ENCODE peak calls at places on chromosome 16, in eight cellular contexts. Y, R, X, B, F, T, M and G are unnamed samples.

GRCh38 chr16:66603537-66604375 is 748 bp upstream of the CMTM3 start:
- DNase-seq in X (peak), M (no peak), T (peak), R (peak), Y (no peak), B (peak), F (no peak), G (peak)

GRCh38 chr16:739560-740458 is 988 bp downstream of the CIAO3 start:
- DNase-seq in R (no peak), T (no peak), B (peak), F (no peak), Y (no peak), X (no peak), M (no peak), G (no peak)

GRCh38 chr16:22763655-22764054 is 50.3 kb upstream of the HS3ST2 start:
- DNase-seq in B (no peak), R (no peak), M (no peak), F (no peak), Y (no peak), T (no peak), X (no peak), G (no peak)

GRCh38 chr16:80716564-80717139 is 87.7 kb downstream of the CDYL2 start:
- DNase-seq in Y (no peak), T (no peak), X (no peak), F (no peak), R (no peak), M (no peak), B (no peak), G (no peak)

GRCh38 chr16:56795011-56795410 is 65.1 kb downstream of the NUP93 start:
- DNase-seq in F (no peak), X (no peak), T (no peak), B (no peak), R (no peak), Y (no peak), M (no peak), G (no peak)

GRCh38 chr16:83930730-83931500 is 22.1 kb upstream of the OSGIN1 start:
- DNase-seq in R (no peak), B (peak), M (no peak), Y (no peak), T (no peak), F (no peak), X (no peak), G (no peak)

GRCh38 chr16:79599837-79600635 is 501 bp downstream of the MAF start:
- DNase-seq in M (no peak), Y (peak), R (peak), B (peak), T (no peak), X (peak), F (no peak), G (peak)

GRCh38 chr16:26983426-26983825 is 83.3 kb upstream of the C16orf82 start:
- DNase-seq in F (no peak), Y (no peak), B (no peak), T (peak), X (no peak), M (no peak), R (peak), G (no peak)

GRCh38 chr16:67311607-67312449 is 14.7 kb downstream of the KCTD19 start:
- DNase-seq in T (peak), R (peak), Y (peak), F (peak), B (no peak), M (peak), X (no peak), G (no peak)

GRCh38 chr16:84056933-84057332 is 14.3 kb upstream of the SLC38A8 start:
- DNase-seq in M (no peak), B (no peak), Y (no peak), F (no peak), R (no peak), T (no peak), X (peak), G (no peak)

GRCh38 chr16:66081967-66082366 is 284.5 kb upstream of the CDH5 start:
- DNase-seq in M (peak), X (no peak), T (peak), B (no peak), R (peak), F (no peak), Y (peak), G (no peak)

GRCh38 chr16:83054302-83054701 is 427.5 kb downstream of the CDH13 start:
- DNase-seq in R (no peak), Y (no peak), T (no peak), M (no peak), F (no peak), X (no peak), B (no peak), G (no peak)

DNA sequence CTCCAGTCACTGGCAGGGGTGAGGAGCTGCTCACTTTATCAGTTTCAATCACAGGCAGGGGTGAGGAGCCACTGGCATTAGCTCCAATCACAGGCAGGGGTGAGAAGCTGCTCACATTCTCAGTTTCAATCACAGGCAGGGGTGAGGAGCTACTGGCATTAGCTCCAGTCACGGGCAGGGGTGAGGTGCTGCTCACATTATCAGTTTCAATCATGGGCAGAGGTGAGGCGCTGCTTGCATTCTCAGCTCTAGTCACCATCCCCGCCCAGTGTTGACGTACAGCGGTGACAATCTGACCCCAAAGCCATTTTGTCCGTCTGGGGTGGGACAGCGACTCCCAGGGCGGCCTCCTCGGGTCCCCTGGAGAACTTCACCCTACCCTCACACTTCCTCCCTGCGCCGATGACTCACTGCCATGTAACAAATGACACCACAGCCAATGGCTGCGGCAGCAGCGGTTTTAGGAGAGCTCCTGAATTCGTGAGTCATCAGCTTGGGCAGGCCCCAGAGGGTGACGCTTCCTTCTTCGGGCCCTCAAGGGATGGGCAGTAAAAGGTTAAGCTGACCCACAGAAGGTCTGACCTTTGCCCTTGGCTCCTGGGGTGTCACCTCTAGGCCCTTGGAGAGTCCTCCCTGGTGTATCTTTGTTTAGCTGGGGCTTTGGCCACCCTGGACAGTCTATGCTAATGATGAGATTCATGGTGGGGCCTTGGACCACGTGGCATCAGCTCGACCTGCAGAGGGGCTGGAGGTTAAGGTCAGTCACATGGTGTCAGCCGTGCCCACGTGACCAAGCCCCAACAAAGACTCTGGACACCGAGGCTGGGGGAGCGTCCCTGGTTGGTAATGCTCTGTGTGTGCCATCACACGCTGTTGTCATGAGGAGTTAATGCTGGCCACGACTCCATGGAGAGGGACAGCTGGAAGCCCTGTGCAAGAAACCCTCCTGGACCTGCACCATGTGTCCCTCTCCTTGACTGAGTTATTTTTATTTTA is 171.7 kb downstream of the C16orf95 start:
- DNase-seq in T (peak), F (peak), M (peak), R (peak), Y (peak), X (no peak), B (no peak), G (no peak)
- TF ChIP-seq CTCF in T (no peak), F (peak), M (no peak), R (no peak), Y (no peak), X (no peak), B (no peak), G (no peak)

GRCh38 chr16:75555213-75555706 is 792 bp downstream of the TMEM231 start:
- DNase-seq in M (peak), T (peak), B (peak), Y (peak), F (peak), X (no peak), R (peak), G (peak)

GRCh38 chr16:75552951-75553350 is 3.1 kb downstream of the TMEM231 start:
- DNase-seq in F (no peak), M (no peak), X (no peak), R (no peak), T (no peak), Y (no peak), B (no peak), G (no peak)

GRCh38 chr16:75555707-75556512 is at the start of gene TMEM231:
- DNase-seq in B (peak), M (peak), Y (peak), F (peak), T (peak), R (peak), X (peak), G (peak)

GRCh38 chr16:75546293-75546692 is 9.8 kb downstream of the TMEM231 start:
- DNase-seq in Y (no peak), F (no peak), X (no peak), B (no peak), M (no peak), T (no peak), R (no peak), G (no peak)

GRCh38 chr16:75550211-75550662 is 5.8 kb downstream of the TMEM231 start:
- DNase-seq in M (no peak), X (no peak), B (no peak), Y (no peak), T (no peak), F (peak), R (peak), G (no peak)
- TF ChIP-seq CTCF in M (peak), X (no peak), B (peak), Y (no peak), T (peak), F (peak), R (peak), G (no peak)

DNA sequence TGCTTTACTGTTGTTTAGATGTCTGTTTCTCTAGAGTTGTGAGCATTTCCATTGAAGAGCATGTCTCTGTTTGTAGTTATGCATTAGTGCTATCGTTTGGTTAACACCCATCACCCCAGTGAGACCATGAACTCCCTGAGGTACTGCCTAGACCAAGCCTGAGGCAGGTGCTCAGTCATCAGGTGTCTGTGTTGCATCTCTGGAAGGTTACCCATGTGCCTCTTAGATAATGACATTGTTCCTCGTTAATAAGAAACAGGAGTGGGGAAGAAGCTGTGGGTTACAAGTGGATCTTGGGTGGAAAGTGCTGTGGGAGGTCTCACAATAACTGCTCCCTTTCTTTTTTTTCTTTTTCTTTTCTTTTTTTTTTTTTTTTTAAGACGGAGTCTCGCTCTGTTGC is 18.3 kb downstream of the DNAJA3 start:
- DNase-seq in T (no peak), M (no peak), R (no peak), F (no peak), X (no peak), Y (no peak), B (no peak), G (no peak)
- TF ChIP-seq CTCF in T (no peak), M (no peak), R (no peak), F (no peak), X (no peak), Y (no peak), B (no peak), G (no peak)

GRCh38 chr16:49378238-49378637 is 4.6 kb downstream of the C16orf78 start:
- DNase-seq in R (no peak), F (no peak), X (no peak), T (no peak), M (no peak), B (no peak), Y (no peak), G (no peak)

GRCh38 chr16:49378816-49379215 is 5.2 kb downstream of the C16orf78 start:
- DNase-seq in B (no peak), F (no peak), X (no peak), Y (no peak), M (no peak), R (no peak), T (no peak), G (no peak)

GRCh38 chr16:49377196-49377755 is 3.7 kb downstream of the C16orf78 start:
- DNase-seq in X (no peak), F (no peak), R (no peak), Y (no peak), B (no peak), M (no peak), T (no peak), G (no peak)

DNA sequence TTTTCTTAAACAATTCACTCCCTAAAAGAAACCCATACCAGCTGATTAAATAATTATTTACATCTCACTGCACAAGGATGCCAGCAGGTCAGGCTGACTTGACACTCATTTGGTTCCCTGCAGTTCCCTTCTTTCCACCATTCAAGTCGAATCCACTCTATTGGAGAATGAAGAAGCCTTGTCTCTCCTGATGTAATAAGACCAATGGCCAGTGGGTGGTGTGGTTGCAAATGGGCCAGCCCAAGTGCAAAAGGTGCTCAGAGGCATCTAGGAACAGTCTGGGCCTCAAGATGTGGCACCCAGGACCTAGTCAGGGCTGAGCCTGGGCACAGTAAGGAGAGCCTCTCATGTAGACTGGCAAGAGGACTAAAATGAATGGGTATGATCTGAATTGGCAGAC is 9.3 kb downstream of the C16orf78 start:
- DNase-seq in Y (no peak), R (no peak), B (no peak), F (no peak), X (no peak), T (no peak), M (no peak), G (no peak)
- TF ChIP-seq CTCF in Y (no peak), R (peak), B (no peak), F (no peak), X (no peak), T (no peak), M (no peak), G (no peak)

GRCh38 chr16:10206215-10206614 is 24.0 kb upstream of the GRIN2A start:
- DNase-seq in Y (peak), M (no peak), R (no peak), F (no peak), T (no peak), X (no peak), B (no peak), G (no peak)
- TF ChIP-seq CTCF in Y (no peak), M (no peak), R (no peak), F (no peak), T (no peak), X (no peak), B (no peak), G (no peak)

DNA sequence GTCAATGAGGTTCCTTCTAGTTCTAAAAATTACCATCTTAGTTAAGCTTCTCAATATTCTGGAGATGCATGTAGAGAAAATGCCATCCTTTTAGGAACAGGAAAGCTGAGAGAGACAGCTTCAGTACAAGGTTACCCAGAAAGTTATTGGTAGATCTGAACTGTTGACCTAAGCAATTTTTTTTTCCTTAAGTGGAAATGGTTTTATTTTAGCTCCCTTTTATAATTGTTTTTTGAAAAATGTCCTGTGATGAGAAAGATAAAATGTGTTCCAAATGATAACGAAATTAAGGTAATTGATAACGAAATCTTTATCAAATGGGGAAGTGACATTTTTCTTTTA is 8.2 kb downstream of the PSMD7 start:
- DNase-seq in T (no peak), Y (no peak), B (no peak), X (no peak), F (no peak), R (no peak), M (no peak), G (no peak)
- TF ChIP-seq CTCF in T (no peak), Y (no peak), B (no peak), X (no peak), F (no peak), R (no peak), M (no peak), G (no peak)

DNA sequence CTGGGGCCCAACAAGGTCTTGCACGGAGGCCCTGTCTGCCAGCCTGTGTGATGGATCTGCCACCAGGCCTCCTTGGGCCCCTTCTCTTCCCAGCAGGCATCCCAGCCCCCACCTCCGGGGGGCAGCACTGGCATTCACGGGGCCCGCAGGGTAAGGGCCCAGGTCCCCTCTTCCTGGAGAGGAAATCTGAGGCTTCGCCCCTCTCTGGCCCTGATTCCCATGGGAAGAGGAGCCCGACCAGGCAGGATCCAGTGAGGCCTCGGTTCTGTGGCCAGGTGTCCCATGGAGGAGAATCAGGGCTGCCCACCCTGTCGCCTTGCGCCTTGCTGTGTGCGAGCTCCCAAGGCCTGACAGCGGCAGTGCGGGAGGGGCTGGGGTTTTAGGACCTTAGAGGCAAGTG is 48.4 kb downstream of the PDPK1 start:
- DNase-seq in Y (no peak), T (no peak), F (no peak), X (no peak), B (peak), M (no peak), R (no peak), G (no peak)
- TF ChIP-seq CTCF in Y (no peak), T (peak), F (peak), X (no peak), B (no peak), M (peak), R (peak), G (no peak)

GRCh38 chr16:14202697-14203096 is 131.6 kb downstream of the MRTFB start:
- DNase-seq in X (no peak), Y (no peak), B (no peak), T (no peak), M (no peak), R (peak), F (peak), G (no peak)
- TF ChIP-seq CTCF in X (no peak), Y (peak), B (peak), T (peak), M (no peak), R (peak), F (no peak), G (peak)

GRCh38 chr16:77722315-77723107 is at the start of gene NUDT7:
- DNase-seq in Y (peak), B (peak), X (peak), T (peak), R (peak), M (peak), F (peak), G (peak)
- TF ChIP-seq CTCF in Y (peak), B (no peak), X (no peak), T (peak), R (peak), M (no peak), F (peak), G (no peak)

GRCh38 chr16:31455601-31456314 is 3.5 kb upstream of the ARMC5 start:
- DNase-seq in T (no peak), F (no peak), Y (no peak), M (no peak), X (no peak), B (peak), R (peak), G (no peak)
- TF ChIP-seq CTCF in T (peak), F (peak), Y (no peak), M (peak), X (no peak), B (peak), R (peak), G (no peak)